ENCODE peak calls at places on chromosomes 3 and 15, in five cellular contexts. D, W, S, E and M are unnamed samples. For H3K27me3, the result is how much of the 10 kb centered on the place peaks cover.

GRCh38 chr3:125042725-125043406 is 12.9 kb downstream of the HEG1 start:
- DNase-seq in W (no peak), E (no peak), S (no peak), D (no peak), M (no peak)

GRCh38 chr3:108538083-108538482 is 27.7 kb upstream of the MYH15 start:
- DNase-seq in D (no peak), E (no peak), S (no peak), W (no peak), M (no peak)

GRCh38 chr3:45665101-45665572 is 24.1 kb upstream of the SACM1L start:
- DNase-seq in W (no peak), S (no peak), E (no peak), D (peak), M (no peak)

GRCh38 chr3:173911446-173911845 is 513.9 kb downstream of the NLGN1 start:
- DNase-seq in S (no peak), W (no peak), E (no peak), D (no peak), M (no peak)

GRCh38 chr3:191499307-191500125 is 38.6 kb downstream of the PYDC2 start:
- DNase-seq in S (no peak), E (no peak), W (peak), D (peak), M (peak)

GRCh38 chr3:9746330-9746729 is 3.4 kb upstream of the OGG1 start:
- DNase-seq in W (peak), E (no peak), S (no peak), D (peak), M (peak)

GRCh38 chr3:11847607-11848006 is 922 bp upstream of the TAMM41 start:
- DNase-seq in W (no peak), D (peak), S (no peak), E (no peak), M (no peak)

GRCh38 chr15:86620636-86621349 is 541.1 kb downstream of the AGBL1 start:
- DNase-seq in E (no peak), W (no peak), D (no peak), S (no peak), M (no peak)

GRCh38 chr15:40388941-40389823 is 6.7 kb downstream of the KNSTRN start:
- DNase-seq in D (no peak), W (no peak), E (no peak), S (no peak), M (no peak)

DNA sequence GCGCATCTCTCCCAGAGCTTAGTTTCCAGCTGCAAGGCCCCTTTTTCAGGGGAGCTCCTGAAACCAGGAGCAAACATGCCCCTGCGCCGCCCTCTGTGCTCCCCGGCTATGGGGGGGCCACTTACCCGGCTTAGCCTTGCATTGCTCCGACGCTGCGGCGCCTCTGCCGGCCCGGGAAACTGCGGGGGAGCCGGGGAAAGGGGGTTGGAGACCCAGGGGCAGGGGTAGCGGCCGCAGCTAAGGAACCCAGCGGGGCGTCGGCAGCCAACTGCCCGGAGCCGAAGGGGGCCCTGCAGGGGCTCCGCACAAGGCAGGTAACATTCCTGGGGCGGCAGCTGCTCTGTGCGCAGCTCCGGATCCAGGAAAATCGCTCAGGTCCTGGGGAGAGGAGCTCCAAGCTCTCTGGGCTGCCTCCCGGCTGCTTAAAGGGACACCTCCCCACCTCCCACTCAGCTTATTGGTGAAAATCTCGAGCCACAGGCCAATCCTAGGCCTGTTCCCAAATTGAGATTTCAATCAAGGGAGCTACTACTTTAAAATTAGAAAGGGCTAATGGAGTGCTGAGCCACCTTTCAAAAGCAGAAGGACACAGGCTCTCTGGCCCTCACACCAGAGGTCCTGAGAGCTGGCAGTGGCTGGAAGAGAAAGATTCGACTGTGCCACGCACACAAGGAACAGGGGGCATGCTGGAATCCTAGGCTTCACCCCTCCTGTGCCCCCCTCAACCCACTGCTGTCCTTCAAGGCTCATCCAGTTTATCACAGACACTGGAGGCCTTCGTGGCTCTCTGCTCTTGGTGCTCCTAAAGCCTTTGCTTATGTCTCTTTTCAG is 42.7 kb upstream of the PRICKLE2 start:
- DNase-seq in S (peak), W (peak), E (peak), D (no peak), M (no peak)
- H3K4me3 ChIP-seq in S (peak), W (peak), E (peak), D (no peak), M (peak)

GRCh38 chr15:72411544-72411943 is 13.4 kb downstream of the TMEM202 start:
- DNase-seq in D (no peak), E (no peak), S (no peak), W (no peak), M (no peak)

GRCh38 chr15:72404356-72404755 is 6.3 kb downstream of the TMEM202 start:
- DNase-seq in E (no peak), W (no peak), D (no peak), S (no peak), M (no peak)

GRCh38 chr15:72402726-72403125 is 4.6 kb downstream of the TMEM202 start:
- DNase-seq in S (no peak), W (no peak), E (no peak), D (no peak), M (no peak)

DNA sequence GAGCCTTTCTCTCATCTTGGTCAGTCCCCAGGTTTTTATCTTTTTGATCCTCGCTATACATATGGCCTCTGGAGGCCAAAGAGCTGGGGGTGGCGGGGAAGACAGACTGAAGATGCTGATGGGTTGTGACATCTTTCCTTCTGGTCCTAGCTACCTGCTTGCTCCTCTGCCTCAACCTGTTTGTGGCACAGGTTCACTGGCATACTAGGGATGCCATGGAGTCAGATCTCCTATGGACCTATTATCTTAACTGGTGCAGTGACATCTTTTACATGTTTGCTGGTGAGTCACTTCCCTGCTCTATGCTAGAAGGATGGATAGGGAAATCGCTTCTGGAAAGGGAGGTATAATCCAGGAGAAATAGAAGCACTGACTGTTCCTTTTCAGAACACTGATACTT is 8.8 kb downstream of the TMEM202 start:
- DNase-seq in S (no peak), D (no peak), W (no peak), E (no peak), M (no peak)
- H3K27me3 ChIP-seq in S (under half), D (half or more), W (under half), E (under half), M (under half)

GRCh38 chr3:189803254-189803653 is 172.1 kb downstream of the TP63 start:
- DNase-seq in E (no peak), S (no peak), W (no peak), D (no peak), M (no peak)
- H3K4me3 ChIP-seq in E (no peak), S (no peak), W (no peak), D (no peak), M (no peak)

GRCh38 chr3:61182648-61183047 is 68.6 kb downstream of the FHIT start:
- DNase-seq in W (no peak), D (no peak), E (no peak), S (no peak), M (no peak)

GRCh38 chr3:61186030-61186429 is 65.2 kb downstream of the FHIT start:
- DNase-seq in W (no peak), D (peak), S (no peak), E (no peak), M (no peak)

GRCh38 chr3:61177450-61177849 is 73.8 kb downstream of the FHIT start:
- DNase-seq in W (no peak), D (no peak), E (no peak), S (no peak), M (no peak)

GRCh38 chr3:61178167-61178566 is 73.1 kb downstream of the FHIT start:
- DNase-seq in S (no peak), W (no peak), D (no peak), E (no peak), M (no peak)

DNA sequence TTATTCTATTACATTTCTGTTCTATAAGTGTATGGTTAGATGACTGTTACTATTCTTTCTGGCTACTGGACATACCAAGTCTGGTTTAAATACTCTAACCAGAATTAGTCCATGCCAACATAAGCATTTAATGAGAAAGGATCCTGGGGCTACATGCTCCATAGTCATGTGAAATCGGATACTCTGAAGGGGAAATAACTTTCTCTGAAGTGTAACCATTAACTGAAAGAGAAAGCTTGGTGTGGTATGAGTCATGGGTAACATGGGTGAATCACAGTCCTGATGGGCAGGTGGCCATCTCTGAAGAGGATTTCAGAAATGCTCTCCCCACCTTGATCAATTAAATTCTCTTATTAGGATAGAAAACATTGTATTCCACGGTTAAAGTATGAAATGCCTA is 69.4 kb downstream of the FHIT start:
- DNase-seq in S (no peak), W (peak), E (no peak), D (peak), M (peak)
- H3K27me3 ChIP-seq in S (under half), W (under half), E (under half), D (under half), M (under half)

GRCh38 chr3:183388213-183388612 is 40.2 kb downstream of the MCF2L2 start:
- DNase-seq in S (no peak), E (no peak), D (no peak), W (no peak), M (no peak)

GRCh38 chr3:183381673-183382072 is 46.7 kb downstream of the MCF2L2 start:
- DNase-seq in W (no peak), D (no peak), E (no peak), S (no peak), M (no peak)

GRCh38 chr3:183387797-183388196 is 40.6 kb downstream of the MCF2L2 start:
- DNase-seq in D (no peak), S (no peak), W (no peak), E (no peak), M (no peak)

GRCh38 chr3:183386651-183387050 is 41.8 kb downstream of the MCF2L2 start:
- DNase-seq in W (no peak), D (no peak), E (no peak), S (no peak), M (no peak)

DNA sequence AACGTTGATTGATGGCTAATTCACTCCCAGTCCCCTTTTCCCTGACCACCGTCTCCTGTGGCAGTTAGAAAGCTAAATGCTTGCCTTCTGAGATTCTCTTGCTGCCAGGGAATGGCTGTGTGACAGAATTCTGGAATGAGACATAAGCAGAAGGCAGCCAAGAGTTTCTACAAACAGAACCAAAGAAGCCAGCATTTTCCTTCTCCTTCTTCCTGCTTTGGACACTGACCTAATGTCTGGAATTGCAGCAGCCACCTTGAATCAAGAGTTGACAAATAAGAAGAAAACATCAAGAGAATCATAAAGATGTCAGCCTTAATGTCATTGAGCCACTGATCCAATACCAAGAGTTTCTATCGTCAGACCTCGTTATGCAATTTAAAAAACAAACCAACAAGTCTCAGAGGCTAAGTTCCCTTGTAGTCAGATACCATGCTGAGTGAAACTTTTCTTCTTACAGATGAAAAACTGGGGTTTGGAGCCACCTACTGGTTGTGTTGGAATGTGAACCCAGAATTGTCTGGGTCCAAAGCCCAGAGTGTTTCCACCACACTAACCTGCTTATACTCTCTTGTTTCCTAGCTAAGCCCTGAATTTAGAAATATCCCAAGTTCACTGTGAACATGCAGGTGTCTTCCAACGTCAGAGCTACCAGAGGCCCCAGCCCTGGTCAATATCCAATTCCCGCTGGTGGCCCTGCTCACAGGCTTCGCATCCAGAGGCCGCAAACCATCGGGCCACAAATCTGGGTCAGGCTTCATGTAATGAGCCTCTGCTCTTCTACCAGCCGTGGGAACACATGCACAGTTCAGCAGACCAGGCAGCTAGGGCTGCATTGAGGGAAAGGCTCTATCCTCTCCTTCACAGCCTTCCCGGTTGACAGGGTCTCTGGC is 42.5 kb downstream of the MCF2L2 start:
- DNase-seq in S (no peak), D (peak), E (peak), W (peak), M (peak)
- H3K4me3 ChIP-seq in S (no peak), D (no peak), E (no peak), W (no peak), M (no peak)

DNA sequence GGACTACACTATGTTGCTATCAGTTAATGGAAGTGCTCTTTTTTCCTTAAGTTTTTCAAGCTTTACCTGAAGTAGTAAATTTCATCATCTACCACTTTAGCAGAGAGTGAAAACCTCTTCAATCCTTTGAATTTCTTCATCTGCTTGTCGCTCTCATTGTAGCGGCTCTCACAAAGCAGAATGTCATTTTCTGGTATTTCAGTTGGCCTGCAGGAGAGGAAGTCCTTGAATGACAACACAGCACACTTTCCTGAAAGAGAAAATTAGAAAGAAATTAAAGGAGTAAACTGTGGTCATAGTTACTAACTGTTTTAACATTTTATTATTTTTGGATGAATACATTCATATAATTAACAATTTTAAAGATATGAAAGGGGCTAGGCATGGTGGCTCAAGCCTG is 27.6 kb downstream of the UQCC5 start:
- DNase-seq in D (no peak), W (no peak), S (no peak), E (no peak), M (no peak)
- H3K27me3 ChIP-seq in D (under half), W (under half), S (under half), E (under half), M (under half)

GRCh38 chr3:69200384-69201068 is 78.1 kb upstream of the LMOD3 start:
- DNase-seq in S (no peak), D (peak), E (no peak), W (peak), M (peak)
- H3K4me3 ChIP-seq in S (no peak), D (peak), E (no peak), W (peak), M (peak)

DNA sequence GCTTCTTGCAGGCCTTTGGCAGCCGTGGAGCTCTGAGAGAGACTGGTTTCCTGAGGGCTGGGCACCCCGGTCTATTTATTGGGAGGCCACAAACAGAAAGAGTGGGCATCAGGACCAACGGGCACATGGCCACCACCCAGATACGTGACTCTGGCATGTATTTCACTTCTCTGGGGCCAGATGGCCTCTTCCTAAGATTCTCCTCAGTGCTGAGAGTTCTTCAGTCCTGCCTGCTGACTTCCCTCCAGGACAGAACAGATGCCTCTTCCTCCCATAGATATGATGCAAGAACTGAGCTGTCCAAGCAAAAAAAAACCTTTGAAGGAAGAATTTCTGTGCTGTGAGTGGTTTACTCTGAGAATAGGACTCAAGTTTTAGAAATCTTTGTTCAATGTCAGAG is 107.7 kb downstream of the IGF2BP2 start:
- DNase-seq in S (no peak), E (no peak), D (no peak), W (peak), M (peak)
- H3K27me3 ChIP-seq in S (under half), E (under half), D (under half), W (under half), M (under half)